ENCODE peak calls at places on chromosomes 1 and 21, in ten cellular contexts. One of them, this sample, is unnamed.

GRCh38 chr1:112563341-112563740 is 54.6 kb downstream of the WNT2B start:
- DNase-seq in aorta: no peak
- DNase-seq in IMR-90: no peak
- DNase-seq in PC-3: no peak
- DNase-seq in osteoblast: no peak
- DNase-seq in adrenal gland: no peak
- DNase-seq in brain microvascular endothelial cell: no peak
- DNase-seq in CD4-positive, CD25-positive, alpha-beta regulatory T cell: no peak
- DNase-seq in tibial artery: no peak
- DNase-seq in mesendoderm: no peak
- DNase-seq in this sample: no peak

GRCh38 chr1:202029171-202029665 is 18.8 kb downstream of the ELF3 start:
- DNase-seq in aorta: no peak
- DNase-seq in adrenal gland: no peak
- DNase-seq in mesendoderm: no peak
- DNase-seq in CD4-positive, CD25-positive, alpha-beta regulatory T cell: no peak
- DNase-seq in osteoblast: peak; percentile 94
- DNase-seq in PC-3: peak; percentile 88
- DNase-seq in brain microvascular endothelial cell: peak; percentile 29
- DNase-seq in tibial artery: no peak
- DNase-seq in IMR-90: peak; percentile 90
- DNase-seq in this sample: no peak

GRCh38 chr21:41648591-41649031 is 118.2 kb downstream of the RIPK4 start:
- DNase-seq in IMR-90: peak; percentile 78
- DNase-seq in aorta: no peak
- DNase-seq in adrenal gland: no peak
- DNase-seq in tibial artery: no peak
- DNase-seq in CD4-positive, CD25-positive, alpha-beta regulatory T cell: no peak
- DNase-seq in osteoblast: peak; percentile 92
- DNase-seq in mesendoderm: peak; percentile 72
- DNase-seq in brain microvascular endothelial cell: peak; percentile 57
- DNase-seq in PC-3: peak; percentile 48
- DNase-seq in this sample: no peak

GRCh38 chr1:234533034-234533571 is 54.1 kb upstream of the TARBP1 start:
- DNase-seq in CD4-positive, CD25-positive, alpha-beta regulatory T cell: no peak
- DNase-seq in PC-3: peak; percentile 63
- DNase-seq in brain microvascular endothelial cell: peak; percentile 87
- DNase-seq in adrenal gland: peak; percentile 47
- DNase-seq in mesendoderm: no peak
- DNase-seq in aorta: no peak
- DNase-seq in tibial artery: peak; percentile 85
- DNase-seq in IMR-90: peak; percentile 97
- DNase-seq in osteoblast: peak; percentile 91
- DNase-seq in this sample: no peak

GRCh38 chr1:47755368-47755990 is 241.7 kb downstream of the TRABD2B start:
- DNase-seq in PC-3: peak; percentile 25
- DNase-seq in adrenal gland: no peak
- DNase-seq in mesendoderm: peak; percentile 75
- DNase-seq in CD4-positive, CD25-positive, alpha-beta regulatory T cell: peak; percentile 10
- DNase-seq in aorta: no peak
- DNase-seq in brain microvascular endothelial cell: no peak
- DNase-seq in IMR-90: no peak
- DNase-seq in tibial artery: no peak
- DNase-seq in osteoblast: no peak
- DNase-seq in this sample: no peak

GRCh38 chr1:246107516-246108277 is 399.4 kb downstream of the SMYD3 start:
- DNase-seq in adrenal gland: no peak
- DNase-seq in IMR-90: peak; percentile 49
- DNase-seq in aorta: no peak
- DNase-seq in CD4-positive, CD25-positive, alpha-beta regulatory T cell: no peak
- DNase-seq in brain microvascular endothelial cell: no peak
- DNase-seq in osteoblast: peak; percentile 64
- DNase-seq in tibial artery: no peak
- DNase-seq in PC-3: no peak
- DNase-seq in mesendoderm: peak; percentile 29
- DNase-seq in this sample: no peak

GRCh38 chr21:25790122-25790951 is 55.6 kb downstream of the GABPA start:
- DNase-seq in CD4-positive, CD25-positive, alpha-beta regulatory T cell: no peak
- DNase-seq in aorta: no peak
- DNase-seq in mesendoderm: peak; percentile 59
- DNase-seq in tibial artery: no peak
- DNase-seq in osteoblast: no peak
- DNase-seq in adrenal gland: no peak
- DNase-seq in PC-3: peak; percentile 58
- DNase-seq in brain microvascular endothelial cell: peak; percentile 18
- DNase-seq in IMR-90: peak; percentile 41
- DNase-seq in this sample: no peak

GRCh38 chr21:25457411-25457810 is 149.9 kb downstream of the MRPL39 start:
- DNase-seq in IMR-90: peak; percentile 85
- DNase-seq in osteoblast: peak; percentile 42
- DNase-seq in PC-3: peak; percentile 77
- DNase-seq in CD4-positive, CD25-positive, alpha-beta regulatory T cell: no peak
- DNase-seq in adrenal gland: no peak
- DNase-seq in brain microvascular endothelial cell: peak; percentile 39
- DNase-seq in mesendoderm: no peak
- DNase-seq in aorta: no peak
- DNase-seq in tibial artery: no peak
- DNase-seq in this sample: peak; percentile 84

GRCh38 chr1:17630048-17630830 is 90.7 kb downstream of the ARHGEF10L start:
- DNase-seq in aorta: peak; percentile 84
- DNase-seq in mesendoderm: no peak
- DNase-seq in brain microvascular endothelial cell: no peak
- DNase-seq in IMR-90: no peak
- DNase-seq in adrenal gland: peak; percentile 54
- DNase-seq in CD4-positive, CD25-positive, alpha-beta regulatory T cell: no peak
- DNase-seq in PC-3: no peak
- DNase-seq in osteoblast: no peak
- DNase-seq in tibial artery: peak; percentile 89
- DNase-seq in this sample: no peak

GRCh38 chr1:18069903-18070302 is 37.7 kb upstream of the IGSF21 start:
- DNase-seq in aorta: no peak
- DNase-seq in IMR-90: no peak
- DNase-seq in PC-3: no peak
- DNase-seq in mesendoderm: no peak
- DNase-seq in osteoblast: no peak
- DNase-seq in tibial artery: no peak
- DNase-seq in CD4-positive, CD25-positive, alpha-beta regulatory T cell: no peak
- DNase-seq in adrenal gland: no peak
- DNase-seq in brain microvascular endothelial cell: no peak
- DNase-seq in this sample: no peak

GRCh38 chr1:185735667-185736105 is 1.5 kb downstream of the HMCN1 start:
- DNase-seq in CD4-positive, CD25-positive, alpha-beta regulatory T cell: no peak
- DNase-seq in IMR-90: peak; percentile 7
- DNase-seq in brain microvascular endothelial cell: no peak
- DNase-seq in tibial artery: no peak
- DNase-seq in adrenal gland: no peak
- DNase-seq in PC-3: no peak
- DNase-seq in osteoblast: peak; percentile 17
- DNase-seq in aorta: no peak
- DNase-seq in mesendoderm: no peak
- DNase-seq in this sample: no peak

GRCh38 chr1:117436528-117436927 is 69.3 kb downstream of the MAN1A2 start:
- DNase-seq in brain microvascular endothelial cell: no peak
- DNase-seq in CD4-positive, CD25-positive, alpha-beta regulatory T cell: no peak
- DNase-seq in aorta: no peak
- DNase-seq in tibial artery: no peak
- DNase-seq in adrenal gland: no peak
- DNase-seq in PC-3: no peak
- DNase-seq in osteoblast: no peak
- DNase-seq in IMR-90: peak; percentile 73
- DNase-seq in mesendoderm: peak; percentile 2
- DNase-seq in this sample: no peak

GRCh38 chr1:237205400-237206064 is 163.5 kb downstream of the RYR2 start:
- DNase-seq in osteoblast: no peak
- DNase-seq in IMR-90: peak; percentile 16
- DNase-seq in tibial artery: peak; percentile 49
- DNase-seq in PC-3: no peak
- DNase-seq in adrenal gland: no peak
- DNase-seq in mesendoderm: no peak
- DNase-seq in CD4-positive, CD25-positive, alpha-beta regulatory T cell: no peak
- DNase-seq in aorta: peak; percentile 79
- DNase-seq in brain microvascular endothelial cell: peak; percentile 24
- DNase-seq in this sample: no peak

GRCh38 chr1:205441318-205441633 is 14.6 kb downstream of the BLACAT1 start:
- DNase-seq in brain microvascular endothelial cell: no peak
- DNase-seq in IMR-90: no peak
- DNase-seq in aorta: no peak
- DNase-seq in mesendoderm: no peak
- DNase-seq in adrenal gland: no peak
- DNase-seq in tibial artery: no peak
- DNase-seq in osteoblast: no peak
- DNase-seq in CD4-positive, CD25-positive, alpha-beta regulatory T cell: no peak
- DNase-seq in PC-3: no peak
- DNase-seq in this sample: no peak
- H3K4me3 ChIP-seq in brain microvascular endothelial cell: no peak overlapping the region
- H3K4me3 ChIP-seq in IMR-90: no peak overlapping the region
- H3K4me3 ChIP-seq in aorta: no peak overlapping the region
- H3K4me3 ChIP-seq in mesendoderm: no peak overlapping the region
- H3K4me3 ChIP-seq in adrenal gland: no peak overlapping the region
- H3K4me3 ChIP-seq in tibial artery: no peak overlapping the region
- H3K4me3 ChIP-seq in osteoblast: no peak overlapping the region
- H3K4me3 ChIP-seq in CD4-positive, CD25-positive, alpha-beta regulatory T cell: peak overlapping the region; percentile 61
- H3K4me3 ChIP-seq in PC-3: no peak overlapping the region
- H3K4me3 ChIP-seq in this sample: no peak overlapping the region

DNA sequence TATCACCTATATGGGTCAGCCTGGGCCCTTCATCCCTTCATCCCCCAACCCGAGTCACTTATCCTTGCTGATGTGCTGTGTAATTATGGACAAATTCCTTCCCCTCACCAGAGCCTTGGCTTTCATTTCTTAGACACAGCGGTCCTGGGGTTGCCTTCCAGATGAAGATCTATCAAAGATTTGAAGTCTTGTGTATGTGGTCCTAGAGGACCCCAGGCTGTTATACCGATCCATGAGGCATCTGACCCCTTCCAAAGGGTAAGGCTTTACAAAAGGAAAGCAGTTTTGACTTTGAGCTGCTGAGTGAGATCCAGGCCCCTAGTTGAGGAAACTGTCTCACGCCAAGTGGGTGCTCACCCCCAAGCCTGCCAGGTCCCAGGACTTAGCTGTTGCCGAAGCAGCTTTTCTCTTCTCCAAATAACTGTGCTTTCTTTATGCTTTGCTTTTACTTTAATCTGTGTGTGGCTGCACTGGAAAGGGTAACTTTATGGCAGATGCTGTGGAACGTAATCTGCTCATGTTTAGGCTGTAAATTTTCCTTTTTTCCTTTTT is 37.6 kb downstream of the MAN1C1 start:
- DNase-seq in IMR-90: no peak
- DNase-seq in aorta: no peak
- DNase-seq in CD4-positive, CD25-positive, alpha-beta regulatory T cell: no peak
- DNase-seq in mesendoderm: no peak
- DNase-seq in tibial artery: no peak
- DNase-seq in PC-3: no peak
- DNase-seq in brain microvascular endothelial cell: no peak
- DNase-seq in osteoblast: no peak
- DNase-seq in adrenal gland: no peak
- DNase-seq in this sample: no peak
- H3K27me3 ChIP-seq in IMR-90: no peaks in the 10 kb centered on the region
- H3K27me3 ChIP-seq in aorta: no peaks in the 10 kb centered on the region
- H3K27me3 ChIP-seq in CD4-positive, CD25-positive, alpha-beta regulatory T cell: no peaks in the 10 kb centered on the region
- H3K27me3 ChIP-seq in mesendoderm: no peaks in the 10 kb centered on the region
- H3K27me3 ChIP-seq in tibial artery: no peaks in the 10 kb centered on the region
- H3K27me3 ChIP-seq in PC-3: no peaks in the 10 kb centered on the region
- H3K27me3 ChIP-seq in brain microvascular endothelial cell: peaks cover 1% of the 10 kb centered on the region
- H3K27me3 ChIP-seq in osteoblast: peaks cover 26% of the 10 kb centered on the region
- H3K27me3 ChIP-seq in adrenal gland: no peaks in the 10 kb centered on the region
- H3K27me3 ChIP-seq in this sample: no peaks in the 10 kb centered on the region

GRCh38 chr1:32716312-32717126 is 13.9 kb upstream of the SYNC start:
- DNase-seq in CD4-positive, CD25-positive, alpha-beta regulatory T cell: no peak
- DNase-seq in IMR-90: no peak
- DNase-seq in mesendoderm: peak; percentile 98
- DNase-seq in tibial artery: no peak
- DNase-seq in adrenal gland: peak; percentile 76
- DNase-seq in brain microvascular endothelial cell: no peak
- DNase-seq in osteoblast: peak; percentile 49
- DNase-seq in PC-3: peak; percentile 98
- DNase-seq in aorta: no peak
- DNase-seq in this sample: peak; percentile 59

GRCh38 chr1:32717503-32717902 is 14.9 kb upstream of the SYNC start:
- DNase-seq in brain microvascular endothelial cell: no peak
- DNase-seq in tibial artery: no peak
- DNase-seq in aorta: no peak
- DNase-seq in osteoblast: no peak
- DNase-seq in IMR-90: no peak
- DNase-seq in CD4-positive, CD25-positive, alpha-beta regulatory T cell: no peak
- DNase-seq in mesendoderm: no peak
- DNase-seq in adrenal gland: no peak
- DNase-seq in PC-3: no peak
- DNase-seq in this sample: no peak

GRCh38 chr1:32714277-32714676 is 11.7 kb upstream of the SYNC start:
- DNase-seq in adrenal gland: no peak
- DNase-seq in brain microvascular endothelial cell: no peak
- DNase-seq in osteoblast: peak; percentile 31
- DNase-seq in CD4-positive, CD25-positive, alpha-beta regulatory T cell: no peak
- DNase-seq in aorta: no peak
- DNase-seq in IMR-90: no peak
- DNase-seq in PC-3: no peak
- DNase-seq in mesendoderm: no peak
- DNase-seq in tibial artery: no peak
- DNase-seq in this sample: no peak

GRCh38 chr1:32718527-32718926 is 16.0 kb upstream of the SYNC start:
- DNase-seq in PC-3: no peak
- DNase-seq in osteoblast: peak; percentile 41
- DNase-seq in mesendoderm: no peak
- DNase-seq in brain microvascular endothelial cell: no peak
- DNase-seq in IMR-90: no peak
- DNase-seq in adrenal gland: no peak
- DNase-seq in CD4-positive, CD25-positive, alpha-beta regulatory T cell: no peak
- DNase-seq in tibial artery: no peak
- DNase-seq in aorta: no peak
- DNase-seq in this sample: no peak

GRCh38 chr1:32715901-32716311 is 13.3 kb upstream of the SYNC start:
- DNase-seq in mesendoderm: no peak
- DNase-seq in adrenal gland: no peak
- DNase-seq in brain microvascular endothelial cell: no peak
- DNase-seq in tibial artery: no peak
- DNase-seq in IMR-90: no peak
- DNase-seq in aorta: no peak
- DNase-seq in PC-3: peak; percentile 63
- DNase-seq in osteoblast: no peak
- DNase-seq in CD4-positive, CD25-positive, alpha-beta regulatory T cell: no peak
- DNase-seq in this sample: no peak
- H3K4me3 ChIP-seq in mesendoderm: no peak overlapping the region
- H3K4me3 ChIP-seq in adrenal gland: no peak overlapping the region
- H3K4me3 ChIP-seq in brain microvascular endothelial cell: no peak overlapping the region
- H3K4me3 ChIP-seq in tibial artery: no peak overlapping the region
- H3K4me3 ChIP-seq in IMR-90: no peak overlapping the region
- H3K4me3 ChIP-seq in aorta: no peak overlapping the region
- H3K4me3 ChIP-seq in PC-3: no peak overlapping the region
- H3K4me3 ChIP-seq in osteoblast: no peak overlapping the region
- H3K4me3 ChIP-seq in CD4-positive, CD25-positive, alpha-beta regulatory T cell: no peak overlapping the region
- H3K4me3 ChIP-seq in this sample: no peak overlapping the region

DNA sequence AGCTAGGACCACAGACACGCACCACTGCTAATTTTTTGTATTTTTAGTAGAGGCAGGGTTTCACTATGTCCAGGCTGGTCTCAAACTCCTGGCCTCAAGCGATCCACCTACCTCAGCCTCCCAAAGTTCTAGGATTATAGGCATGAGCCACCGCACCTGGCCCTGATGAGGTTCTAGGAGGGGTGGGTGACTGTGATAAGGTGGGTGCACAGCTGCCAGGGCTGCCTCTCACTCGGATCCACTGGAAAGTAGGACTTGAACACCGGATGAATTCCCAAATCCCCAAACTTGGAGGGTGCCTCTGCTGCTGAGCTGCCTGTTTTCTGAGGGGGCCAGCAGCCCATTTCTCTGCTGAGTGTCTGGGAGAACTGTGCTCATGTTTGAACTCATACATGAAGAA is 68.2 kb upstream of the PARP1 start:
- DNase-seq in PC-3: no peak
- DNase-seq in brain microvascular endothelial cell: no peak
- DNase-seq in adrenal gland: no peak
- DNase-seq in osteoblast: no peak
- DNase-seq in IMR-90: no peak
- DNase-seq in CD4-positive, CD25-positive, alpha-beta regulatory T cell: no peak
- DNase-seq in tibial artery: no peak
- DNase-seq in aorta: no peak
- DNase-seq in mesendoderm: no peak
- DNase-seq in this sample: no peak
- H3K27me3 ChIP-seq in PC-3: no peaks in the 10 kb centered on the region
- H3K27me3 ChIP-seq in brain microvascular endothelial cell: peaks cover 8% of the 10 kb centered on the region
- H3K27me3 ChIP-seq in adrenal gland: no peaks in the 10 kb centered on the region
- H3K27me3 ChIP-seq in osteoblast: peaks cover 9% of the 10 kb centered on the region
- H3K27me3 ChIP-seq in IMR-90: peaks cover 25% of the 10 kb centered on the region
- H3K27me3 ChIP-seq in CD4-positive, CD25-positive, alpha-beta regulatory T cell: peaks cover 6% of the 10 kb centered on the region
- H3K27me3 ChIP-seq in tibial artery: peaks cover 8% of the 10 kb centered on the region
- H3K27me3 ChIP-seq in aorta: no peaks in the 10 kb centered on the region
- H3K27me3 ChIP-seq in mesendoderm: no peaks in the 10 kb centered on the region
- H3K27me3 ChIP-seq in this sample: no peaks in the 10 kb centered on the region